ENCODE peak calls at places on chromosome 2, in four cellular contexts. T is SK-N-SH, Y is HCT116, X is K562. I is an unnamed sample.
A peak's percentile ranks its signal among the peaks of the same experiment; 100 is the strongest.

GRCh38 chr2:30694286-30695055 is 112.8 kb downstream of the CAPN13 start:
- DNase-seq in Y (no peak), T (no peak), X (no peak), I (no peak)

GRCh38 chr2:106020821-106021316 is 173.2 kb downstream of the UXS1 start:
- DNase-seq in X (no peak), T (peak; percentile 59), Y (no peak), I (no peak)

GRCh38 chr2:170525566-170525900 is 189.6 kb upstream of the SP5 start:
- DNase-seq in Y (peak; percentile 71), X (no peak), T (no peak), I (peak; percentile 15)

GRCh38 chr2:197182668-197183067 is 127.9 kb downstream of the ANKRD44 start:
- DNase-seq in X (no peak), T (no peak), Y (no peak), I (no peak)

GRCh38 chr2:228699400-228699799 is 517.9 kb upstream of the SPHKAP start:
- DNase-seq in X (no peak), Y (no peak), T (no peak), I (no peak)

GRCh38 chr2:232286011-232286868 is 92.3 kb upstream of the ALPP start:
- DNase-seq in X (no peak), T (peak; percentile 42), Y (no peak), I (no peak)

GRCh38 chr2:31087491-31087890 is 50.7 kb downstream of the GALNT14 start:
- DNase-seq in Y (no peak), X (no peak), T (no peak), I (no peak)

GRCh38 chr2:19205983-19206533 is 152.4 kb downstream of the OSR1 start:
- DNase-seq in X (no peak), Y (no peak), T (no peak), I (no peak)

GRCh38 chr2:167355796-167356195 is 467.5 kb downstream of the XIRP2 start:
- DNase-seq in X (no peak), Y (no peak), T (no peak), I (no peak)

GRCh38 chr2:85998071-85998991 is 107.4 kb downstream of the POLR1A start:
- DNase-seq in Y (no peak), X (no peak), T (no peak), I (no peak)

GRCh38 chr2:54632733-54633692 is 90.4 kb upstream of the EML6 start:
- DNase-seq in X (no peak), T (no peak), Y (no peak), I (no peak)

GRCh38 chr2:172864182-172864581 is 128.5 kb downstream of the RAPGEF4 start:
- DNase-seq in Y (peak; percentile 8), T (no peak), X (peak; percentile 56), I (peak; percentile 24)

GRCh38 chr2:83233284-83233683 is 1225.8 kb downstream of the SUCLG1 start:
- DNase-seq in T (no peak), Y (peak; percentile 4), X (no peak), I (no peak)

GRCh38 chr2:207727256-207727655 is 15.8 kb downstream of the CCNYL1 start:
- DNase-seq in X (no peak), Y (no peak), T (no peak), I (no peak)

GRCh38 chr2:64675860-64676259 is 22.1 kb upstream of the SERTAD2 start:
- DNase-seq in T (no peak), Y (no peak), X (peak; percentile 29), I (peak; percentile 77)

GRCh38 chr2:102193074-102193473 is 6.3 kb downstream of the IL1RL2 start:
- DNase-seq in X (no peak), T (no peak), Y (no peak), I (no peak)

GRCh38 chr2:180761224-180761623 is 219.2 kb upstream of the UBE2E3 start:
- DNase-seq in T (no peak), Y (peak; percentile 21), X (no peak), I (no peak)

GRCh38 chr2:120619579-120619978 is 116.1 kb upstream of the GLI2 start:
- DNase-seq in Y (no peak), T (no peak), X (no peak), I (no peak)

GRCh38 chr2:28661589-28662001 is 90.0 kb upstream of the PPP1CB start:
- DNase-seq in Y (no peak), X (no peak), T (peak; percentile 63), I (no peak)

GRCh38 chr2:65656152-65656718 is 223.8 kb upstream of the SPRED2 start:
- DNase-seq in Y (no peak), X (no peak), T (no peak), I (no peak)

GRCh38 chr2:119732451-119733164 is 27.1 kb upstream of the PTPN4 start:
- DNase-seq in X (no peak), T (no peak), Y (no peak), I (no peak)

GRCh38 chr2:230927711-230928341 is 2.8 kb upstream of the GPR55 start:
- DNase-seq in X (no peak), T (no peak), Y (no peak), I (no peak)

GRCh38 chr2:201396595-201396994 is 39.5 kb upstream of the FLACC1 start:
- DNase-seq in Y (peak; percentile 27), X (no peak), T (no peak), I (no peak)

GRCh38 chr2:168494190-168494711 is 38.2 kb downstream of the CERS6 start:
- DNase-seq in T (no peak), X (peak; percentile 41), Y (peak; percentile 13), I (no peak)

GRCh38 chr2:79980816-79981215 is 323.7 kb downstream of the LRRTM1 start:
- DNase-seq in T (no peak), Y (no peak), X (no peak), I (no peak)

GRCh38 chr2:160343404-160343803 is 143.3 kb upstream of the ITGB6 start:
- DNase-seq in Y (no peak), T (no peak), X (no peak), I (no peak)

GRCh38 chr2:202736826-202737225 is 102.1 kb downstream of the FAM117B start:
- DNase-seq in Y (no peak), X (no peak), T (no peak), I (no peak)

GRCh38 chr2:9033385-9034175 is 30.1 kb upstream of the MBOAT2 start:
- DNase-seq in Y (no peak), X (peak; percentile 56), T (peak; percentile 64), I (no peak)
- TF ChIP-seq SIN3A in Y (no peak), X (no peak), T (no peak), I (no peak)

DNA sequence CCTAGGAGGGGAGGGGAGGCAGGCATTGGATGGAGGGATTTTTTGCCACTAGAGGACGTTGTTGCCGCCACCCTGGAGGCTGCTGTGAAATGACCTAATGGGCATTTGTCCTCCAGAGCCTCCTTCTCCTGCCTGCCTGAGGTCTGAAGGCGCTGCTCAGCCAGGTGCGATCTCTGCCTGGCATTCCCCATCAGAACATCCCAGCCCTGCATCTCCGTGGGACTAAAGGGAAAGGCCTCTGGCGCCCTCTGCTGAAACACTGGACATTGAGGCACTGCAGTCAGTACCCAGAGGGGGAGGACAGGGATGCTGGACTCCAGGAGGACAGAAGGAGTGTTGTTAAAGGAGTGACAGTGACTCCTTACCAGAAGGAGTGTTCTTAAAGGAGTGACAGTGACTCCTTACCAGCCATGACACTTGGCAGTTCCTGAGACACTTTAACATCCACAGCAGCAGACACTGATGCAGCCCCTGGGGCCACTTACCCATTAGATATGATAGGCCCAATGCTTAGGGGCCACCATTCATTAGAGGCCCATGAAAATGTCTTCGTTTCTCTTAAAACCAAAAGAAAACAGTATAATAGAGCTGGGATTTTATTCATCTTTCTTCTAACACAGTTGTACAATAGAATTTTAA is 17.0 kb downstream of the THNSL2 start:
- DNase-seq in X (peak; percentile 68), T (peak; percentile 82), Y (peak; percentile 61), I (peak; percentile 30)
- TF ChIP-seq SIN3A in X (no peak), T (no peak), Y (no peak), I (no peak)

GRCh38 chr2:124875627-124876244 is 850.6 kb downstream of the CNTNAP5 start:
- DNase-seq in X (no peak), T (no peak), Y (no peak), I (no peak)
- TF ChIP-seq SIN3A in X (no peak), T (no peak), Y (no peak), I (no peak)

GRCh38 chr2:227325824-227326195 is 759 bp downstream of the MFF start:
- DNase-seq in T (peak; percentile 56), X (peak; percentile 21), Y (no peak), I (no peak)
- TF ChIP-seq SIN3A in T (peak; percentile 45), X (peak; percentile 20), Y (no peak), I (no peak)

DNA sequence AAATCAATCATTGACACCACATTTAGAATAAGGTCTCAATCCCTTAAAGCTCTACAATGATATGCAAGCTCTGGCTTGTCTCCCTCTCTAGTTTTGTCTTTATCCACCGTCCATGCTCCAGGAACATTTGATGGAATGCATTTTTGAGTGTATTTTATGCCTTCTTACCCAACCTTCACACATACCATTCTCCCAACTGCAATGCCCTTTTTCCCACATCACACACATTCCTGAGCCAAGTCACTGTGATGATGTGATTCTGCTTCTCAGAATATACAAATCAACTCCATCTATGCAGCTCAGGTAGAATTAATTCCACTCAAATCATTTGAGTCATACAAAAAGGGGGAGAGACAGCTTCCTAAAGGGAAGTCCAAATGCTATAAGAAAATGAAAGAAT is 1107.3 kb downstream of the DPP10 start:
- DNase-seq in T (no peak), Y (no peak), X (no peak), I (no peak)
- TF ChIP-seq SIN3A in T (no peak), Y (no peak), X (no peak), I (no peak)

GRCh38 chr2:238106339-238106697 is 6.2 kb downstream of the ESPNL start:
- DNase-seq in T (peak; percentile 45), X (no peak), Y (no peak), I (no peak)
- TF ChIP-seq SIN3A in T (no peak), X (no peak), Y (no peak), I (no peak)

GRCh38 chr2:240184656-240185055 is 44.2 kb upstream of the OTOS start:
- DNase-seq in Y (no peak), T (no peak), X (no peak), I (no peak)
- TF ChIP-seq SIN3A in Y (no peak), T (no peak), X (no peak), I (no peak)

DNA sequence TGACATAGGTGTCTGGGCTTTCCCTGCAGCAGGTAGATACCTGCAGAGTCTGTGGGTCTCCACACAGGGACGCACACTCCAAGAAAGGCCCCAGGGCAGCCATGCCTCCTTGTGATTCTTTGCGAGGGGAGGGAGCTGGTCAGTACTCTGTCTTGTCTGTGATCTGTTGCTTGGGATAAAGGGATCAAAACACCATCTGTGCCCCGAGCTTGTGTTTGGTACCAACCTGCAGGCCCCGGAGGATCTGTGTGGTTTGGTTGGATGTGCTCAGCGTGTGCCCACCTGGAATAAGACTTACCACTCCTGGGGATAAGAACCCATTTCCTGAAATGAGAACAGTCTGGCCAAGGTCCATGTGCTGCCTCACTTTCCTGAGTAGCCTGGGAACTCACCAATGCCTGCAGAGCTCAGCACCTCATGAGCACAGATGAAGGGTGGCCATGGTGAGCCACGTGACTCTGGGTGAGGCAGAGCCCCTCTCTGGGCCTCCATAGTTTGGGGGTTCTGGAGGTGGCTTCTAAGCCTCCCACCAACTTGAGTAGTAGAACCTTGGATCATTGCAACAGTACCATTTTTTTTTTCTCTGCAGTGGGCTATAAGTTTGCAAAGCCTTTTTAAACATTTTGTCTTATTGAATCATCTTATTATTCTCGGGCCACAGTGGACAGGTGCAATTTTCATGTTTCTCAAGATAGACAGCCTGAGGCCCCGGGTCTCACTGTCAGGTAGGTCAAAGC is 134.8 kb downstream of the DDX1 start:
- DNase-seq in X (no peak), Y (no peak), T (no peak), I (no peak)
- TF ChIP-seq SIN3A in X (no peak), Y (no peak), T (no peak), I (no peak)